ENCODE peak calls at places on chromosome 16, in ten cellular contexts. X is GM12891; R is stimulated activated CD4-positive, alpha-beta T cell treated with anti-CD3 and anti-CD28 coated beads, TNF-alpha, amount 100 ng/mL, for 48 hours; H is COR-L47; B is prostate gland; T is activated T-helper 1 cell treated with anti-CD3 and anti-CD28 coated beads, Interleukin-12 subunit alpha, Interleukin-12 subunit beta, Interleukin-2, Interleukin-4 antibody, amounts not matched to agents 30 ng/mL and 10 ng/mL and 1 ng/mL, durations not matched to agents 14 hours and 24 hours and 36 hours; U is globus pallidus; P is mammary epithelial cell; A is ELF-1; J is activated naive CD4-positive, alpha-beta T cell. V is an unnamed sample.

GRCh38 chr16:86934581-86935322 is 356.4 kb downstream of the FOXL1 start:
- DNase-seq in X (no peak), R (no peak), H (no peak), B (no peak), T (no peak), U (no peak), P (no peak), A (no peak), J (no peak), V (no peak)

GRCh38 chr16:27826081-27826892 is 237.2 kb downstream of the GSG1L start:
- DNase-seq in X (no peak), R (no peak), H (no peak), B (no peak), T (no peak), U (no peak), P (no peak), A (no peak), J (no peak), V (no peak)

GRCh38 chr16:48745541-48745940 is 135.6 kb upstream of the N4BP1 start:
- DNase-seq in X (no peak), R (no peak), H (no peak), B (no peak), T (no peak), U (no peak), P (no peak), A (no peak), J (no peak), V (no peak)

GRCh38 chr16:56632160-56632847 is at the start of gene MT1M:
- DNase-seq in X (no peak), R (no peak), H (no peak), B (peak; percentile 39), T (no peak), U (peak; percentile 58), P (no peak), A (no peak), J (no peak), V (peak; percentile 59)

GRCh38 chr16:89801800-89802199 is 14.6 kb downstream of the FANCA start:
- DNase-seq in X (no peak), R (no peak), H (no peak), B (no peak), T (no peak), U (no peak), P (no peak), A (no peak), J (no peak), V (no peak)

GRCh38 chr16:3578610-3579551 is 1.7 kb upstream of the NLRC3 start:
- DNase-seq in X (peak; percentile 81), R (peak; percentile 44), H (no peak), B (no peak), T (peak; percentile 65), U (no peak), P (no peak), A (no peak), J (no peak), V (peak; percentile 39)

GRCh38 chr16:84724619-84725307 is 25.0 kb downstream of the USP10 start:
- DNase-seq in X (no peak), R (no peak), H (no peak), B (no peak), T (no peak), U (peak; percentile 37), P (no peak), A (no peak), J (no peak), V (no peak)

GRCh38 chr16:2773188-2773968 is 3.7 kb downstream of the ELOB start:
- DNase-seq in X (no peak), R (no peak), H (no peak), B (no peak), T (no peak), U (no peak), P (no peak), A (no peak), J (no peak), V (no peak)

GRCh38 chr16:24035127-24035842 is 199.5 kb downstream of the PRKCB start:
- DNase-seq in X (no peak), R (no peak), H (no peak), B (no peak), T (peak; percentile 12), U (no peak), P (no peak), A (peak; percentile 10), J (no peak), V (peak; percentile 28)

GRCh38 chr16:56743840-56744239 is 13.9 kb downstream of the NUP93 start:
- DNase-seq in X (no peak), R (no peak), H (no peak), B (no peak), T (no peak), U (no peak), P (peak; percentile 77), A (peak; percentile 67), J (no peak), V (no peak)

GRCh38 chr16:66203476-66203875 is 163.0 kb upstream of the CDH5 start:
- DNase-seq in X (no peak), R (no peak), H (no peak), B (no peak), T (no peak), U (no peak), P (no peak), A (no peak), J (no peak), V (no peak)

V was measured in mucosa of descending colon.